ENCODE peak calls at places on chromosomes 1 and 21, in ten cellular contexts. R is activated CD4-positive, alpha-beta T cell treated with anti-CD3 and anti-CD28 coated beads, Interleukin-2, amount 10 ng/mL, durations not matched to agents 24 days and 14 days; N is stimulated activated CD8-positive, alpha-beta memory T cell treated with anti-CD3 and anti-CD28 coated beads, Interleukin-7, amount 100 ng/mL, for 48 hours; J is GM23248; W is pancreas; E is effector memory CD4-positive, alpha-beta T cell; G is CD8-positive, alpha-beta memory T cell; H is stimulated activated CD4-positive, alpha-beta T cell treated with anti-CD3 and anti-CD28 coated beads, Interleukin-1b, Interleukin-23, amount 100 ng/mL, for 48 hours; O is epithelial cell of prostate; D is EL. M is an unnamed sample.

GRCh38 chr1:146039844-146040194 is 18.3 kb upstream of the HJV start:
- DNase-seq in R (no peak), N (no peak), J (no peak), W (no peak), E (no peak), G (no peak), H (no peak), O (no peak), D (peak; percentile 13), M (no peak)

GRCh38 chr1:161177112-161177935 is at the start of gene B4GALT3:
- DNase-seq in R (peak; percentile 99), N (peak; percentile 88), J (peak; percentile 90), W (peak; percentile 95), E (peak; percentile 86), G (peak; percentile 88), H (peak; percentile 93), O (no peak), D (peak; percentile 77), M (peak; percentile 91)

GRCh38 chr1:48396208-48396607 is 75.8 kb downstream of the SPATA6 start:
- DNase-seq in R (no peak), N (no peak), J (no peak), W (no peak), E (no peak), G (no peak), H (no peak), O (no peak), D (no peak), M (no peak)

GRCh38 chr21:16070207-16070651 is 340.4 kb downstream of the USP25 start:
- DNase-seq in R (no peak), N (no peak), J (peak; percentile 55), W (no peak), E (no peak), G (no peak), H (no peak), O (no peak), D (peak; percentile 26), M (no peak)

GRCh38 chr1:84700065-84700464 is 9.8 kb upstream of the SSX2IP start:
- DNase-seq in R (no peak), N (no peak), J (no peak), W (no peak), E (no peak), G (no peak), H (no peak), O (no peak), D (no peak), M (no peak)

GRCh38 chr1:148315081-148315811 is 163.2 kb upstream of the NBPF11 start:
- DNase-seq in R (no peak), N (no peak), J (peak; percentile 75), W (no peak), E (no peak), G (no peak), H (no peak), O (no peak), D (peak; percentile 61), M (no peak)

GRCh38 chr1:91490501-91490900 is 10.2 kb upstream of the CDC7 start:
- DNase-seq in R (no peak), N (no peak), J (no peak), W (no peak), E (no peak), G (no peak), H (no peak), O (no peak), D (peak; percentile 3), M (no peak)

GRCh38 chr21:25936776-25937175 is 202.0 kb downstream of the GABPA start:
- DNase-seq in R (no peak), N (no peak), J (no peak), W (no peak), E (no peak), G (no peak), H (no peak), O (no peak), D (no peak), M (no peak)

GRCh38 chr1:114330451-114330983 is 176.8 kb upstream of the SYT6 start:
- DNase-seq in R (peak; percentile 70), N (no peak), J (no peak), W (no peak), E (no peak), G (peak; percentile 23), H (no peak), O (no peak), D (no peak), M (no peak)

GRCh38 chr1:33072707-33073106 is 8.2 kb upstream of the AZIN2 start:
- DNase-seq in R (no peak), N (no peak), J (peak; percentile 65), W (no peak), E (no peak), G (no peak), H (no peak), O (no peak), D (peak; percentile 39), M (no peak)

GRCh38 chr1:61299468-61299867 is 217.1 kb downstream of the NFIA start:
- DNase-seq in R (no peak), N (no peak), J (no peak), W (no peak), E (no peak), G (no peak), H (no peak), O (no peak), D (no peak), M (no peak)

GRCh38 chr1:207853372-207853757 is 57.6 kb downstream of the CD34 start:
- DNase-seq in R (no peak), N (no peak), J (no peak), W (no peak), E (no peak), G (no peak), H (no peak), O (no peak), D (no peak), M (peak; percentile 68)

GRCh38 chr1:150207278-150207971 is 28.5 kb downstream of the ANP32E start:
- DNase-seq in R (no peak), N (no peak), J (no peak), W (no peak), E (no peak), G (no peak), H (no peak), O (no peak), D (no peak), M (no peak)

GRCh38 chr1:168918860-168919741 is 187.4 kb upstream of the ATP1B1 start:
- DNase-seq in R (no peak), N (no peak), J (no peak), W (no peak), E (no peak), G (no peak), H (no peak), O (peak; percentile 50), D (no peak), M (no peak)

GRCh38 chr1:15282810-15283474 is 35.9 kb downstream of the FHAD1 start:
- DNase-seq in R (no peak), N (no peak), J (no peak), W (peak; percentile 66), E (no peak), G (no peak), H (no peak), O (no peak), D (no peak), M (no peak)

GRCh38 chr1:112359961-112360767 is 35.9 kb upstream of the CTTNBP2NL start:
- DNase-seq in R (no peak), N (no peak), J (peak; percentile 81), W (peak; percentile 23), E (no peak), G (no peak), H (no peak), O (no peak), D (peak; percentile 74), M (peak; percentile 75)

GRCh38 chr1:180609643-180610555 is 21.9 kb upstream of the XPR1 start:
- DNase-seq in R (no peak), N (no peak), J (peak; percentile 54), W (peak; percentile 44), E (no peak), G (no peak), H (no peak), O (no peak), D (no peak), M (no peak)

M was measured in psoas muscle.